ENCODE peak calls at places on chromosome 3, in six cellular contexts. V, L, T, N, X and Y are unnamed samples.
A peak's percentile ranks its signal among the peaks of the same experiment; 100 is the strongest.

GRCh38 chr3:177066068-177066467 is 131.2 kb downstream of the TBL1XR1 start:
- DNase-seq in V (no peak), L (no peak), T (no peak), N (no peak), X (no peak), Y (no peak)

GRCh38 chr3:170740726-170741591 is 129.0 kb downstream of the RPL22L1 start:
- DNase-seq in V (no peak), L (no peak), T (no peak), N (no peak), X (peak; percentile 71), Y (no peak)

GRCh38 chr3:29057326-29057725 is 223.5 kb upstream of the RBMS3 start:
- DNase-seq in V (no peak), L (no peak), T (no peak), N (no peak), X (no peak), Y (no peak)

GRCh38 chr3:112123548-112123947 is 9.5 kb downstream of the GCSAM start:
- DNase-seq in V (no peak), L (no peak), T (no peak), N (no peak), X (no peak), Y (no peak)

GRCh38 chr3:56753206-56753605 is 48.5 kb downstream of the ARHGEF3 start:
- DNase-seq in V (no peak), L (peak; percentile 61), T (no peak), N (no peak), X (no peak), Y (peak; percentile 57)

GRCh38 chr3:71784914-71785593 is at the start of gene PROK2:
- DNase-seq in V (peak; percentile 15), L (peak; percentile 42), T (no peak), N (peak; percentile 22), X (peak; percentile 17), Y (no peak)

GRCh38 chr3:70811880-70812279 is 499.4 kb upstream of the MDFIC2 start:
- DNase-seq in V (no peak), L (no peak), T (no peak), N (no peak), X (peak; percentile 16), Y (no peak)

GRCh38 chr3:135516143-135516542 is 449.4 kb upstream of the PPP2R3A start:
- DNase-seq in V (no peak), L (no peak), T (no peak), N (no peak), X (peak; percentile 16), Y (no peak)

GRCh38 chr3:150055332-150055731 is 84.6 kb upstream of the PFN2 start:
- DNase-seq in V (no peak), L (no peak), T (no peak), N (no peak), X (no peak), Y (no peak)

GRCh38 chr3:32685604-32686185 is 707 bp downstream of the CNOT10 start:
- DNase-seq in V (no peak), L (peak; percentile 41), T (no peak), N (no peak), X (peak; percentile 21), Y (no peak)

GRCh38 chr3:129592362-129593150 is 13.9 kb downstream of the PLXND1 start:
- DNase-seq in V (peak; percentile 29), L (no peak), T (no peak), N (no peak), X (no peak), Y (no peak)

GRCh38 chr3:17219593-17219992 is 334.8 kb downstream of the PLCL2 start:
- DNase-seq in V (no peak), L (no peak), T (no peak), N (no peak), X (no peak), Y (no peak)

GRCh38 chr3:100330651-100331050 is 3.9 kb upstream of the NIT2 start:
- DNase-seq in V (no peak), L (no peak), T (no peak), N (no peak), X (no peak), Y (no peak)

GRCh38 chr3:105823149-105823866 is 45.5 kb downstream of the CBLB start:
- DNase-seq in V (no peak), L (no peak), T (no peak), N (peak; percentile 15), X (no peak), Y (no peak)

GRCh38 chr3:122825460-122825859 is 30.6 kb downstream of the SLC49A4 start:
- DNase-seq in V (no peak), L (no peak), T (no peak), N (no peak), X (no peak), Y (no peak)

GRCh38 chr3:25074151-25074550 is 353.9 kb upstream of the RARB start:
- DNase-seq in V (no peak), L (no peak), T (no peak), N (no peak), X (no peak), Y (no peak)

GRCh38 chr3:126545544-126545943 is 13.2 kb downstream of the C3orf22 start:
- DNase-seq in V (no peak), L (no peak), T (no peak), N (no peak), X (no peak), Y (no peak)

GRCh38 chr3:56855856-56856538 is 54.2 kb upstream of the ARHGEF3 start:
- DNase-seq in V (peak; percentile 26), L (peak; percentile 42), T (no peak), N (peak; percentile 20), X (peak; percentile 11), Y (peak; percentile 26)